ENCODE peak calls at places on chromosomes 12 and 14, in nine cellular contexts. One of them, this sample, is unnamed.

GRCh38 chr12:24595652-24596235 is 353.2 kb downstream of the BCAT1 start:
- DNase-seq in HCT116: no peak
- DNase-seq in cardiac fibroblast: peak
- DNase-seq in MCF 10A: no peak
- DNase-seq in RWPE1: no peak
- DNase-seq in tibial nerve: no peak
- DNase-seq in GM20000: no peak
- DNase-seq in NB4: peak
- DNase-seq in thoracic aorta: no peak
- DNase-seq in this sample: no peak

GRCh38 chr12:11653215-11653753 is 3.8 kb downstream of the ETV6 start:
- DNase-seq in cardiac fibroblast: peak
- DNase-seq in GM20000: peak
- DNase-seq in NB4: peak
- DNase-seq in MCF 10A: no peak
- DNase-seq in tibial nerve: no peak
- DNase-seq in RWPE1: no peak
- DNase-seq in thoracic aorta: no peak
- DNase-seq in HCT116: no peak
- DNase-seq in this sample: no peak

GRCh38 chr14:75800792-75801191 is 139.7 kb downstream of the TTLL5 start:
- DNase-seq in thoracic aorta: no peak
- DNase-seq in GM20000: no peak
- DNase-seq in HCT116: no peak
- DNase-seq in RWPE1: no peak
- DNase-seq in tibial nerve: no peak
- DNase-seq in MCF 10A: no peak
- DNase-seq in NB4: no peak
- DNase-seq in cardiac fibroblast: no peak
- DNase-seq in this sample: no peak

GRCh38 chr12:75364918-75365317 is 26.0 kb upstream of the GLIPR1L2 start:
- DNase-seq in NB4: peak
- DNase-seq in GM20000: no peak
- DNase-seq in thoracic aorta: no peak
- DNase-seq in MCF 10A: peak
- DNase-seq in RWPE1: no peak
- DNase-seq in tibial nerve: no peak
- DNase-seq in cardiac fibroblast: no peak
- DNase-seq in HCT116: no peak
- DNase-seq in this sample: no peak

GRCh38 chr12:94435511-94435927 is 24.1 kb downstream of the CEP83 start:
- DNase-seq in cardiac fibroblast: peak
- DNase-seq in thoracic aorta: no peak
- DNase-seq in RWPE1: no peak
- DNase-seq in HCT116: no peak
- DNase-seq in tibial nerve: no peak
- DNase-seq in NB4: peak
- DNase-seq in MCF 10A: no peak
- DNase-seq in GM20000: no peak
- DNase-seq in this sample: no peak

GRCh38 chr14:35855886-35856481 is 29.8 kb downstream of the BRMS1L start:
- DNase-seq in GM20000: peak
- DNase-seq in cardiac fibroblast: no peak
- DNase-seq in tibial nerve: no peak
- DNase-seq in MCF 10A: no peak
- DNase-seq in NB4: no peak
- DNase-seq in HCT116: no peak
- DNase-seq in thoracic aorta: no peak
- DNase-seq in RWPE1: no peak
- DNase-seq in this sample: no peak

GRCh38 chr14:50822501-50823042 is 8.4 kb downstream of the NIN start:
- DNase-seq in thoracic aorta: no peak
- DNase-seq in cardiac fibroblast: no peak
- DNase-seq in NB4: peak
- DNase-seq in MCF 10A: no peak
- DNase-seq in GM20000: peak
- DNase-seq in RWPE1: no peak
- DNase-seq in HCT116: no peak
- DNase-seq in tibial nerve: no peak
- DNase-seq in this sample: no peak

GRCh38 chr14:24439830-24440605 is 2.6 kb downstream of the SDR39U1 start:
- DNase-seq in thoracic aorta: no peak
- DNase-seq in cardiac fibroblast: no peak
- DNase-seq in GM20000: no peak
- DNase-seq in HCT116: no peak
- DNase-seq in MCF 10A: no peak
- DNase-seq in RWPE1: no peak
- DNase-seq in NB4: no peak
- DNase-seq in tibial nerve: no peak
- DNase-seq in this sample: no peak

GRCh38 chr14:36129181-36129580 is 47.3 kb downstream of the PTCSC3 start:
- DNase-seq in HCT116: peak
- DNase-seq in GM20000: no peak
- DNase-seq in NB4: no peak
- DNase-seq in MCF 10A: peak
- DNase-seq in thoracic aorta: no peak
- DNase-seq in RWPE1: peak
- DNase-seq in cardiac fibroblast: no peak
- DNase-seq in tibial nerve: no peak
- DNase-seq in this sample: no peak

GRCh38 chr12:991350-992278 is 591 bp downstream of the ERC1 start:
- DNase-seq in GM20000: no peak
- DNase-seq in MCF 10A: peak
- DNase-seq in tibial nerve: no peak
- DNase-seq in thoracic aorta: no peak
- DNase-seq in HCT116: no peak
- DNase-seq in cardiac fibroblast: no peak
- DNase-seq in NB4: no peak
- DNase-seq in RWPE1: peak
- DNase-seq in this sample: no peak

GRCh38 chr14:103260629-103261124 is 73.4 kb upstream of the EIF5 start:
- DNase-seq in thoracic aorta: no peak
- DNase-seq in NB4: no peak
- DNase-seq in tibial nerve: no peak
- DNase-seq in GM20000: no peak
- DNase-seq in cardiac fibroblast: peak
- DNase-seq in HCT116: no peak
- DNase-seq in RWPE1: peak
- DNase-seq in MCF 10A: peak
- DNase-seq in this sample: peak

GRCh38 chr12:63823040-63823439 is 21.5 kb upstream of the SRGAP1 start:
- DNase-seq in tibial nerve: no peak
- DNase-seq in NB4: no peak
- DNase-seq in GM20000: no peak
- DNase-seq in thoracic aorta: no peak
- DNase-seq in RWPE1: no peak
- DNase-seq in cardiac fibroblast: no peak
- DNase-seq in MCF 10A: no peak
- DNase-seq in HCT116: no peak
- DNase-seq in this sample: no peak

GRCh38 chr12:10771132-10771733 is 31.2 kb downstream of the TAS2R7 start:
- DNase-seq in HCT116: peak
- DNase-seq in MCF 10A: peak
- DNase-seq in NB4: peak
- DNase-seq in RWPE1: peak
- DNase-seq in GM20000: peak
- DNase-seq in tibial nerve: no peak
- DNase-seq in cardiac fibroblast: peak
- DNase-seq in thoracic aorta: no peak
- DNase-seq in this sample: no peak

GRCh38 chr14:74085047-74085637 is 386 bp downstream of the LIN52 start:
- DNase-seq in tibial nerve: no peak
- DNase-seq in RWPE1: peak
- DNase-seq in HCT116: no peak
- DNase-seq in cardiac fibroblast: peak
- DNase-seq in NB4: peak
- DNase-seq in GM20000: peak
- DNase-seq in thoracic aorta: no peak
- DNase-seq in MCF 10A: peak
- DNase-seq in this sample: no peak

GRCh38 chr12:124150176-124150575 is 144.7 kb upstream of the RFLNA start:
- DNase-seq in HCT116: no peak
- DNase-seq in thoracic aorta: no peak
- DNase-seq in tibial nerve: no peak
- DNase-seq in NB4: peak
- DNase-seq in GM20000: no peak
- DNase-seq in cardiac fibroblast: no peak
- DNase-seq in MCF 10A: no peak
- DNase-seq in RWPE1: no peak
- DNase-seq in this sample: no peak

GRCh38 chr14:61213930-61214329 is 67.2 kb downstream of the TMEM30B start:
- DNase-seq in tibial nerve: no peak
- DNase-seq in RWPE1: no peak
- DNase-seq in GM20000: no peak
- DNase-seq in HCT116: no peak
- DNase-seq in cardiac fibroblast: no peak
- DNase-seq in NB4: no peak
- DNase-seq in thoracic aorta: no peak
- DNase-seq in MCF 10A: no peak
- DNase-seq in this sample: no peak

GRCh38 chr14:23056257-23056955 is 914 bp downstream of the CDH24 start:
- DNase-seq in MCF 10A: peak
- DNase-seq in NB4: peak
- DNase-seq in GM20000: peak
- DNase-seq in HCT116: peak
- DNase-seq in thoracic aorta: no peak
- DNase-seq in cardiac fibroblast: peak
- DNase-seq in tibial nerve: no peak
- DNase-seq in RWPE1: peak
- DNase-seq in this sample: peak

GRCh38 chr14:103846569-103847438 is 571 bp downstream of the PPP1R13B start:
- DNase-seq in HCT116: no peak
- DNase-seq in NB4: no peak
- DNase-seq in RWPE1: peak
- DNase-seq in GM20000: peak
- DNase-seq in thoracic aorta: no peak
- DNase-seq in MCF 10A: peak
- DNase-seq in cardiac fibroblast: peak
- DNase-seq in tibial nerve: no peak
- DNase-seq in this sample: peak

GRCh38 chr12:95318071-95318545 is 100.5 kb downstream of the VEZT start:
- DNase-seq in RWPE1: peak
- DNase-seq in thoracic aorta: no peak
- DNase-seq in MCF 10A: peak
- DNase-seq in GM20000: no peak
- DNase-seq in NB4: no peak
- DNase-seq in cardiac fibroblast: peak
- DNase-seq in tibial nerve: no peak
- DNase-seq in HCT116: no peak
- DNase-seq in this sample: no peak

GRCh38 chr12:80936642-80937390 is 918 bp downstream of the LIN7A start:
- DNase-seq in GM20000: peak
- DNase-seq in NB4: peak
- DNase-seq in thoracic aorta: no peak
- DNase-seq in cardiac fibroblast: peak
- DNase-seq in tibial nerve: no peak
- DNase-seq in MCF 10A: peak
- DNase-seq in RWPE1: no peak
- DNase-seq in HCT116: peak
- DNase-seq in this sample: peak

GRCh38 chr12:62403031-62403430 is 63.6 kb upstream of the MON2 start:
- DNase-seq in MCF 10A: peak
- DNase-seq in cardiac fibroblast: no peak
- DNase-seq in tibial nerve: no peak
- DNase-seq in thoracic aorta: no peak
- DNase-seq in HCT116: no peak
- DNase-seq in NB4: no peak
- DNase-seq in RWPE1: no peak
- DNase-seq in GM20000: no peak
- DNase-seq in this sample: no peak

GRCh38 chr14:60965402-60965801 is 15.5 kb downstream of the TRMT5 start:
- DNase-seq in thoracic aorta: no peak
- DNase-seq in GM20000: no peak
- DNase-seq in HCT116: no peak
- DNase-seq in RWPE1: no peak
- DNase-seq in NB4: no peak
- DNase-seq in cardiac fibroblast: peak
- DNase-seq in tibial nerve: no peak
- DNase-seq in MCF 10A: peak
- DNase-seq in this sample: no peak

GRCh38 chr12:111048991-111049390 is 128.6 kb upstream of the MYL2 start:
- DNase-seq in NB4: no peak
- DNase-seq in HCT116: no peak
- DNase-seq in MCF 10A: no peak
- DNase-seq in tibial nerve: no peak
- DNase-seq in thoracic aorta: no peak
- DNase-seq in RWPE1: no peak
- DNase-seq in GM20000: no peak
- DNase-seq in cardiac fibroblast: no peak
- DNase-seq in this sample: no peak
- TF ChIP-seq CTCF in NB4: no peak
- TF ChIP-seq CTCF in HCT116: no peak
- TF ChIP-seq CTCF in MCF 10A: no peak
- TF ChIP-seq CTCF in tibial nerve: no peak
- TF ChIP-seq CTCF in thoracic aorta: no peak
- TF ChIP-seq CTCF in RWPE1: no peak
- TF ChIP-seq CTCF in GM20000: no peak
- TF ChIP-seq CTCF in cardiac fibroblast: no peak
- TF ChIP-seq CTCF in this sample: no peak

DNA sequence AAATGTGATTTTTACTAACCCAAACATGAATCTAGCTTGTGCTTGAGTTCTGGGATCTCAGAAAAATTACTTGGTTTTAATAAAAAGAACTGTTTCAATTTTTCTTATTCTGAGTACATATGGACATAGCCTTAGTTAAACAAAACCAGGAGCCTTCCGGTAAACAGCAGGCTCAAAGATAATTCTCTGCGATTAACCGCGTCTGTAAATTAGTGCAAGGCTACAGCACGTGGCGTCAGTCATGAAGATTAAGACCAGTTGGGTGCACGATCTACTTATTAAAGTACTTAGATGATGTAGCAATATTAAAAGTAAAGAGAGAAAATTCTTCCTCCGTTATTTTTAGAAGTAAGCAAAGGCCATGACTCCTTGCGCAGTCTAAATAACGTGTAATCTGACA is 707 bp downstream of the KCNJ8 start:
- DNase-seq in GM20000: no peak
- DNase-seq in tibial nerve: no peak
- DNase-seq in RWPE1: no peak
- DNase-seq in cardiac fibroblast: no peak
- DNase-seq in HCT116: no peak
- DNase-seq in thoracic aorta: no peak
- DNase-seq in MCF 10A: no peak
- DNase-seq in NB4: no peak
- DNase-seq in this sample: no peak
- TF ChIP-seq CTCF in GM20000: no peak
- TF ChIP-seq CTCF in tibial nerve: no peak
- TF ChIP-seq CTCF in RWPE1: no peak
- TF ChIP-seq CTCF in cardiac fibroblast: no peak
- TF ChIP-seq CTCF in HCT116: no peak
- TF ChIP-seq CTCF in thoracic aorta: no peak
- TF ChIP-seq CTCF in MCF 10A: no peak
- TF ChIP-seq CTCF in NB4: no peak
- TF ChIP-seq CTCF in this sample: no peak

GRCh38 chr14:101083564-101084435 is 180.3 kb upstream of the RTL1 start:
- DNase-seq in NB4: peak
- DNase-seq in MCF 10A: peak
- DNase-seq in thoracic aorta: no peak
- DNase-seq in cardiac fibroblast: no peak
- DNase-seq in GM20000: no peak
- DNase-seq in RWPE1: peak
- DNase-seq in tibial nerve: no peak
- DNase-seq in HCT116: peak
- DNase-seq in this sample: peak
- TF ChIP-seq CTCF in NB4: peak
- TF ChIP-seq CTCF in MCF 10A: no peak
- TF ChIP-seq CTCF in thoracic aorta: no peak
- TF ChIP-seq CTCF in cardiac fibroblast: no peak
- TF ChIP-seq CTCF in GM20000: no peak
- TF ChIP-seq CTCF in RWPE1: no peak
- TF ChIP-seq CTCF in tibial nerve: no peak
- TF ChIP-seq CTCF in HCT116: peak
- TF ChIP-seq CTCF in this sample: no peak

GRCh38 chr12:52395761-52396434 is 10.2 kb downstream of the KRT82 start:
- DNase-seq in thoracic aorta: no peak
- DNase-seq in RWPE1: peak
- DNase-seq in NB4: no peak
- DNase-seq in GM20000: no peak
- DNase-seq in cardiac fibroblast: peak
- DNase-seq in MCF 10A: peak
- DNase-seq in HCT116: peak
- DNase-seq in tibial nerve: peak
- DNase-seq in this sample: no peak
- TF ChIP-seq CTCF in thoracic aorta: no peak
- TF ChIP-seq CTCF in RWPE1: no peak
- TF ChIP-seq CTCF in NB4: peak
- TF ChIP-seq CTCF in GM20000: no peak
- TF ChIP-seq CTCF in cardiac fibroblast: peak
- TF ChIP-seq CTCF in MCF 10A: peak
- TF ChIP-seq CTCF in HCT116: peak
- TF ChIP-seq CTCF in tibial nerve: peak
- TF ChIP-seq CTCF in this sample: peak

This sample was measured in mesothelial cell of epicardium.